ENCODE peak calls at places on chromosomes 4 and X, in seven cellular contexts. R is K562, V is A673, Z is tibial artery, L is gastrocnemius medialis, N is DND-41, Q is tibial nerve. S is an unnamed sample.

GRCh38 chr4:86670739-86671138 is 76.6 kb downstream of the PTPN13 start:
- DNase-seq in R (no peak), V (no peak), Z (no peak), L (no peak), N (no peak), Q (no peak), S (no peak)

GRCh38 chr4:138488527-138488926 is 246.4 kb upstream of the SLC7A11 start:
- DNase-seq in R (peak; percentile 70), V (no peak), Z (no peak), L (no peak), N (peak; percentile 22), Q (no peak), S (no peak)

GRCh38 chr4:182346675-182347375 is 103.6 kb downstream of the TENM3 start:
- DNase-seq in R (no peak), V (no peak), Z (no peak), L (no peak), N (no peak), Q (no peak), S (no peak)

GRCh38 chr4:174394915-174395314 is 111.2 kb downstream of the CEP44 start:
- DNase-seq in R (no peak), V (no peak), Z (no peak), L (no peak), N (no peak), Q (no peak), S (no peak)

GRCh38 chrX:19110642-19111041 is 11.6 kb downstream of the ADGRG2 start:
- DNase-seq in R (no peak), V (no peak), Z (no peak), L (no peak), N (no peak), Q (no peak), S (no peak)

GRCh38 chr4:98745372-98745771 is 87.0 kb upstream of the TSPAN5 start:
- DNase-seq in R (peak; percentile 78), V (peak; percentile 46), Z (no peak), L (no peak), N (no peak), Q (no peak), S (no peak)

GRCh38 chr4:14924080-14924916 is 78.0 kb upstream of the CPEB2 start:
- DNase-seq in R (no peak), V (no peak), Z (no peak), L (no peak), N (no peak), Q (no peak), S (no peak)

GRCh38 chr4:99165978-99166377 is 21.9 kb upstream of the ADH4 start:
- DNase-seq in R (no peak), V (no peak), Z (no peak), L (no peak), N (no peak), Q (no peak), S (no peak)

GRCh38 chr4:17347445-17347844 is 164.4 kb downstream of the QDPR start:
- DNase-seq in R (peak; percentile 46), V (peak; percentile 45), Z (no peak), L (no peak), N (peak; percentile 45), Q (no peak), S (no peak)

GRCh38 chr4:79820427-79820826 is 252.6 kb downstream of the ANTXR2 start:
- DNase-seq in R (no peak), V (no peak), Z (no peak), L (no peak), N (no peak), Q (no peak), S (no peak)

GRCh38 chr4:41532880-41533279 is 5.1 kb upstream of the LIMCH1 start:
- DNase-seq in R (no peak), V (no peak), Z (no peak), L (peak; percentile 37), N (no peak), Q (no peak), S (no peak)

GRCh38 chr4:174674305-174674840 is 152.1 kb upstream of the HPGD start:
- DNase-seq in R (no peak), V (no peak), Z (no peak), L (no peak), N (no peak), Q (no peak), S (no peak)

GRCh38 chr4:80173387-80173786 is 23.9 kb upstream of the PRDM8 start:
- DNase-seq in R (no peak), V (no peak), Z (no peak), L (no peak), N (peak; percentile 69), Q (no peak), S (peak; percentile 39)

GRCh38 chr4:169272265-169272886 is 1.6 kb upstream of the SH3RF1 start:
- DNase-seq in R (no peak), V (peak; percentile 49), Z (no peak), L (no peak), N (no peak), Q (no peak), S (no peak)

GRCh38 chr4:39976945-39977488 is 694 bp downstream of the PDS5A start:
- DNase-seq in R (no peak), V (peak; percentile 48), Z (peak; percentile 71), L (no peak), N (peak; percentile 66), Q (peak; percentile 15), S (peak; percentile 15)

GRCh38 chr4:20354120-20354519 is 102.4 kb downstream of the SLIT2 start:
- DNase-seq in R (no peak), V (peak; percentile 91), Z (no peak), L (no peak), N (no peak), Q (no peak), S (no peak)

GRCh38 chrX:10726647-10727046 is 106.3 kb upstream of the MID1 start:
- DNase-seq in R (no peak), V (no peak), Z (no peak), L (no peak), N (no peak), Q (no peak), S (no peak)

GRCh38 chrX:107123750-107124149 is 5.1 kb upstream of the RBM41 start:
- DNase-seq in R (no peak), V (no peak), Z (no peak), L (no peak), N (no peak), Q (no peak), S (no peak)

GRCh38 chr4:10623241-10623640 is 61.3 kb downstream of the CLNK start:
- DNase-seq in R (no peak), V (no peak), Z (no peak), L (no peak), N (no peak), Q (no peak), S (no peak)

GRCh38 chrX:48999030-48999429 is 3.0 kb downstream of the GRIPAP1 start:
- DNase-seq in R (no peak), V (no peak), Z (no peak), L (no peak), N (no peak), Q (no peak), S (no peak)

GRCh38 chr4:105060628-105061027 is 86.0 kb upstream of the TET2 start:
- DNase-seq in R (no peak), V (no peak), Z (no peak), L (no peak), N (no peak), Q (no peak), S (no peak)

GRCh38 chr4:1986578-1987210 is 22.1 kb downstream of the NELFA start:
- DNase-seq in R (no peak), V (no peak), Z (no peak), L (no peak), N (no peak), Q (no peak), S (no peak)

GRCh38 chr4:138007572-138007971 is 234.6 kb downstream of the SLC7A11 start:
- DNase-seq in R (no peak), V (peak; percentile 13), Z (no peak), L (no peak), N (no peak), Q (no peak), S (no peak)

GRCh38 chr4:175325230-175325629 is 407.1 kb downstream of the ADAM29 start:
- DNase-seq in R (no peak), V (no peak), Z (no peak), L (no peak), N (no peak), Q (no peak), S (no peak)

GRCh38 chrX:2283111-2283847 is 217.5 kb downstream of the DHRSX start:
- DNase-seq in R (no peak), V (peak; percentile 42), Z (no peak), L (no peak), N (no peak), Q (no peak), S (no peak)

GRCh38 chrX:40746536-40746935 is 11.2 kb upstream of the MED14 start:
- DNase-seq in R (no peak), V (no peak), Z (no peak), L (no peak), N (no peak), Q (no peak), S (no peak)

GRCh38 chrX:11532291-11533075 is 133.2 kb downstream of the ARHGAP6 start:
- DNase-seq in R (peak; percentile 59), V (no peak), Z (no peak), L (no peak), N (no peak), Q (no peak), S (no peak)

GRCh38 chr4:123415977-123416376 is 19.4 kb downstream of the SPRY1 start:
- DNase-seq in R (peak; percentile 37), V (no peak), Z (no peak), L (no peak), N (peak; percentile 72), Q (no peak), S (no peak)
- H3K4me1 ChIP-seq in R (peaks cover 10% of the 10 kb centered on the region), V (peaks cover 23% of the 10 kb centered on the region), Z (no peaks in the 10 kb centered on the region), L (peaks cover 40% of the 10 kb centered on the region), N (no peaks in the 10 kb centered on the region), Q (no peaks in the 10 kb centered on the region), S (no peaks in the 10 kb centered on the region)

GRCh38 chr4:158195297-158195696 is 15.0 kb upstream of the TMEM144 start:
- DNase-seq in R (no peak), V (no peak), Z (no peak), L (no peak), N (no peak), Q (no peak), S (no peak)
- H3K27ac ChIP-seq in R (no peak overlapping the region), V (no peak overlapping the region), Z (peak overlapping the region; percentile 81), L (no peak overlapping the region), N (no peak overlapping the region), Q (no peak overlapping the region), S (no peak overlapping the region)

GRCh38 chrX:24874604-24875247 is 141.0 kb downstream of the ARX start:
- DNase-seq in R (no peak), V (no peak), Z (no peak), L (no peak), N (no peak), Q (no peak), S (no peak)

GRCh38 chrX:24877854-24878650 is 137.7 kb downstream of the ARX start:
- DNase-seq in R (no peak), V (no peak), Z (no peak), L (no peak), N (no peak), Q (no peak), S (no peak)

GRCh38 chrX:24879679-24880078 is 136.1 kb downstream of the ARX start:
- DNase-seq in R (no peak), V (no peak), Z (no peak), L (no peak), N (no peak), Q (no peak), S (no peak)

GRCh38 chrX:24876782-24877315 is 138.9 kb downstream of the ARX start:
- DNase-seq in R (no peak), V (no peak), Z (no peak), L (no peak), N (no peak), Q (no peak), S (no peak)
- H3K4me3 ChIP-seq in R (no peak overlapping the region), V (no peak overlapping the region), Z (no peak overlapping the region), L (no peak overlapping the region), N (no peak overlapping the region), Q (no peak overlapping the region), S (no peak overlapping the region)

GRCh38 chr4:48197643-48198237 is 63.7 kb upstream of the TXK start:
- DNase-seq in R (peak; percentile 76), V (no peak), Z (no peak), L (no peak), N (no peak), Q (no peak), S (no peak)
- H3K4me1 ChIP-seq in R (peaks cover 64% of the 10 kb centered on the region), V (peaks cover 4% of the 10 kb centered on the region), Z (no peaks in the 10 kb centered on the region), L (no peaks in the 10 kb centered on the region), N (no peaks in the 10 kb centered on the region), Q (no peaks in the 10 kb centered on the region), S (no peaks in the 10 kb centered on the region)

S was measured in effector memory CD4-positive, alpha-beta T cell.